ENCODE peak calls at places on chromosomes 16 and 17, in four cellular contexts. D is H9, O is H1, W is IMR-90. S is an unnamed sample.

GRCh38 chr17:51439395-51440229 is 179.3 kb downstream of the UTP18 start:
- DNase-seq in D (no peak), O (no peak), W (no peak), S (peak; percentile 45)

GRCh38 chr17:29190808-29191207 is 10.6 kb upstream of the MYO18A start:
- DNase-seq in D (no peak), O (no peak), W (no peak), S (no peak)

GRCh38 chr17:81558941-81559806 is 7.0 kb upstream of the FAAP100 start:
- DNase-seq in D (peak; percentile 73), O (no peak), W (no peak), S (peak; percentile 48)

GRCh38 chr17:17725853-17726720 is 44.8 kb downstream of the RAI1 start:
- DNase-seq in D (no peak), O (no peak), W (no peak), S (peak; percentile 26)

GRCh38 chr16:20866161-20866772 is 33.9 kb downstream of the DCUN1D3 start:
- DNase-seq in D (peak; percentile 41), O (no peak), W (peak; percentile 87), S (peak; percentile 78)

GRCh38 chr17:79111097-79111496 is 36.5 kb downstream of the ENGASE start:
- DNase-seq in D (no peak), O (no peak), W (no peak), S (no peak)

GRCh38 chr16:6343157-6343556 is 989.5 kb upstream of the RBFOX1 start:
- DNase-seq in D (no peak), O (no peak), W (no peak), S (no peak)

GRCh38 chr17:63041722-63042121 is 75.7 kb downstream of the TANC2 start:
- DNase-seq in D (no peak), O (no peak), W (no peak), S (no peak)

GRCh38 chr17:37824534-37825485 is 80.0 kb upstream of the HNF1B start:
- DNase-seq in D (peak; percentile 84), O (peak; percentile 43), W (peak; percentile 90), S (peak; percentile 93)

GRCh38 chr17:71970312-71970711 is 150.5 kb upstream of the SOX9 start:
- DNase-seq in D (no peak), O (no peak), W (peak; percentile 64), S (peak; percentile 30)

GRCh38 chr17:53527473-53527872 is 295.3 kb upstream of the KIF2B start:
- DNase-seq in D (no peak), O (no peak), W (no peak), S (peak; percentile 1)

GRCh38 chr17:28712037-28712704 is 483 bp upstream of the PROCA1 start:
- DNase-seq in D (peak; percentile 87), O (no peak), W (no peak), S (peak; percentile 81)

GRCh38 chr16:48611329-48612137 is 1.6 kb upstream of the N4BP1 start:
- DNase-seq in D (peak; percentile 71), O (no peak), W (no peak), S (peak; percentile 89)

GRCh38 chr16:65446441-65446840 is 324.6 kb upstream of the CDH11 start:
- DNase-seq in D (no peak), O (no peak), W (no peak), S (no peak)

GRCh38 chr16:27779719-27780161 is 229.8 kb downstream of the KATNIP start:
- DNase-seq in D (peak; percentile 80), O (peak; percentile 41), W (peak; percentile 46), S (peak; percentile 74)

GRCh38 chr17:2195729-2196128 is 107.9 kb downstream of the SMG6 start:
- DNase-seq in D (no peak), O (no peak), W (no peak), S (no peak)

GRCh38 chr17:73226556-73227172 is 33.8 kb downstream of the COG1 start:
- DNase-seq in D (no peak), O (no peak), W (peak; percentile 45), S (peak; percentile 71)

GRCh38 chr17:76556759-76557367 is 17.0 kb downstream of the PRCD start:
- DNase-seq in D (peak; percentile 35), O (no peak), W (peak; percentile 49), S (peak; percentile 51)

DNA sequence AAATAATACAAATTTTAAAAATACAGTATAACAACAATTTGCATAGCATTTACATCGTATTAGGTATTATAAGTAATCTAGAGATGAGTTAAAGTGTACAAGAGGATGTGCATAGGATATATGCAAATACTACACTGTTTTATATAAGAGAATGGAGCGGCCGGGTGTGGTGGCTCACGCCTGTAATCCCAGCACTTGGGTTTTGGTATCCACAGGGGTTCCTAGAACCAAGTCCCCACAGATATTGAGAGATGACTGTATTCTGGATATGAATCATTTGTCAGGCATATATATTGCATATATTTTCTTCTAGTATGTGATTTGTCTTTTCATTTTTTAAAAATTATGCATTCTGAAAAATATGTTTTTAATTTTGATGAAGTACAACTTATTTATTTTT is 77.5 kb upstream of the MSI2 start:
- DNase-seq in D (no peak), O (no peak), W (no peak), S (no peak)
- H2BK5ac ChIP-seq in D (no peak overlapping the region), O (no peak overlapping the region), W (no peak overlapping the region), S (no peak overlapping the region)

DNA sequence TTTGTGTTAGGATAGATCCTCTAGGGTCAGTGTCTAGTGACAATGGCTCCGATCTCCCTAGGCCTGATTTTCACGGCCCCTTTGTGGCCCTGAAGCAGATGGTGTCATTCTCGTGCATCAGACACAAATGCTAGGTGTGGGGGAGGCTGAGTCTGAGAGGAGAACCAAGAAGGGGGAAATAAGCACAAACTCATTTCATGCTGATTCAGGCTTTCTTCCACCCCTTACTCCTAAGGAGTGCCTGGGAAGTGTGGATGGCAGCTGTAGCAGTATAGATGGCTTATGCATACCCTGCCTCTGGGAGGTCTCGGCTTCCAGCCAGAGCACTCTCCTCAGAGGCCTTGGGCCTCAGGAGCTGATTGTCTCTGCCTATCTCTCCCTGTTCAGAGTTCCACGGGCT is 1.8 kb upstream of the WNK4 start:
- DNase-seq in D (no peak), O (no peak), W (no peak), S (no peak)
- H4K5ac ChIP-seq in D (no peak overlapping the region), O (no peak overlapping the region), W (no peak overlapping the region), S (no peak overlapping the region)

GRCh38 chr16:89919535-89920406 is 1.1 kb downstream of the MC1R start:
- DNase-seq in D (peak; percentile 29), O (no peak), W (no peak), S (no peak)

GRCh38 chr16:89915303-89916232 is 3.1 kb upstream of the MC1R start:
- DNase-seq in D (no peak), O (no peak), W (no peak), S (no peak)

GRCh38 chr16:89918453-89919347 is at the start of gene MC1R:
- DNase-seq in D (peak; percentile 75), O (no peak), W (peak; percentile 21), S (peak; percentile 69)

GRCh38 chr16:89920723-89921122 is 2.1 kb downstream of the MC1R start:
- DNase-seq in D (peak; percentile 32), O (no peak), W (peak; percentile 47), S (no peak)

DNA sequence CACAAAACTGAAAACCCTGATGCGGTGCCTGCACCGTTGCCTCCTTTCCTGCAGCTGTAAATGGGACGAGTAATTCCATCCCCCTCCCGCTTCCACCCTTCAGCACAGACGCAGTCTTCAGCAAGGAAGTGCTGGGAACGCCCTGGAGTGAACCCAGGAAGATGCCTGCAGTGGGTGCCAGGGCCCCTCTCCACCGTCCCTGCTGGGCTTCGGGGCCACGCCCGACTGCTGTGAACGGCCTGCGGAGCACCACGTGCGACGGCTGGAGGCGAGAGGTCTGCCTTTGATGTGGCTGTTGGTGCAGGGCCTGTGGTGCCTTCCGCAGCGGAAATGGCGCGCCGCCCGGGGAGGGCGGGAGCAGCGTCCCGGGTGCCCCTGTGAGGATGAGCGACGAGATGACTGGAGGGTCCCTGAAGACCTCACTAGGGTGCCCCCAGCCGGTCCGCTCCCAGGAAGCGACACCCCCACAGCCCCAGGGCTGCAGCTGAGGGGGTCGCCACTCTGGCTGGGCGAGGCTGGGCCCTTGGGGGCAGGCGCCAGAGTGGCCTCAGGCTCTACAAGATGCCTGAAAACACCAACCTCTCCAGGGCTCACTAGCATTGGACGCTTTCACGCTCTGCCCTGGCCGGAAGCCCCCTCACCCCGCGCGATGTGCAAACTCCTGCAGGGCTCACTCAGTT is 749 bp upstream of the MC1R start:
- DNase-seq in D (peak; percentile 77), O (no peak), W (peak; percentile 73), S (peak; percentile 79)
- H2BK5ac ChIP-seq in D (no peak overlapping the region), O (peak overlapping the region; percentile 4), W (peak overlapping the region; percentile 92), S (peak overlapping the region; percentile 31)

GRCh38 chr17:54745239-54745638 is 155.4 kb upstream of the TOM1L1 start:
- DNase-seq in D (no peak), O (no peak), W (no peak), S (no peak)
- H4K5ac ChIP-seq in D (no peak overlapping the region), O (no peak overlapping the region), W (no peak overlapping the region), S (no peak overlapping the region)

GRCh38 chr16:1432388-1433262 is 1.7 kb downstream of the PERCC1 start:
- DNase-seq in D (no peak), O (no peak), W (no peak), S (no peak)

GRCh38 chr16:1433263-1433560 is 2.3 kb downstream of the PERCC1 start:
- DNase-seq in D (no peak), O (no peak), W (no peak), S (no peak)

GRCh38 chr16:1430214-1430758 is 592 bp upstream of the PERCC1 start:
- DNase-seq in D (no peak), O (no peak), W (no peak), S (no peak)

GRCh38 chr16:1430759-1431496 is at the start of gene PERCC1:
- DNase-seq in D (no peak), O (no peak), W (no peak), S (no peak)

DNA sequence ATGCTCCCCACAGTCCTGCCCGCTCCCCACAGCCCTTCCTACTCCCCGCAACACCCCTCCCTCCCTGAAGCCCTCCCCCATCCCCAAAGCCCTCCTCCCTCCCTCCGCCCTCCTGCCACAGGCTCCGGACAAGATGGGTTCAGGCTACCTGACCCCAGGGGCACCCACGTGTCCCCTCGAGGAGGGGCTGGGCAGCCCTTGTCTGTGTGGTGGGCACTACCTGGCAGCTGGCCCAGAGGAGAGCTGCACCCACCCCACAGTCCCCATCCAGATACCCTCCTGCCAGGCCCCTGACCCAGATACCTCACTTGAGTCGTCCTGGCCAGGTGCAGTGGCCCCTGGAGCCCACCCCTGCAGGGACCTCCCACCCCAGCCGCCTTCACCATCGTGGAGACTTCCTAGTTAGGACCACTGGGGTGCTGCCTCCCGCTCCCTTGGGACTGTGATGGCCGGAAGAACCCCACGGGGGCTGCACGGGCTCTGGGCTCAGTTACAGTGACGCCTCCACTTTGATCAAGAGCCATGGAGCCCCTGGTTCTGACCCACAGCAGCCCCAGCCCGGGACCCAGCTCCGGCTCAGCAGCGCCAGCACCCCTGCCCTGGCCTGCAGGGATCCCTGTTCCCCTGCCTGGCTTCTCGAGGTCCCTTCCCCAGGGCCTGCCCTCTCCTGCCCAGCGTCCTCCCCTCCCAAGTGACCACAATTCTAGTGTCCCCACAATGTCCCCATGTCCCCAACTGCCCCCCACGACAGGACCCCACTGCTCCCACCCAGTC is 806 bp downstream of the PERCC1 start:
- DNase-seq in D (no peak), O (no peak), W (no peak), S (no peak)
- H2BK5ac ChIP-seq in D (no peak overlapping the region), O (no peak overlapping the region), W (no peak overlapping the region), S (no peak overlapping the region)

GRCh38 chr17:15311996-15312395 is 29.4 kb downstream of the TEKT3 start:
- DNase-seq in D (no peak), O (no peak), W (no peak), S (no peak)
- H4K5ac ChIP-seq in D (no peak overlapping the region), O (no peak overlapping the region), W (no peak overlapping the region), S (no peak overlapping the region)

GRCh38 chr16:13453325-13453724 is 466.6 kb upstream of the ERCC4 start:
- DNase-seq in D (no peak), O (no peak), W (no peak), S (no peak)
- H2BK5ac ChIP-seq in D (no peak overlapping the region), O (no peak overlapping the region), W (no peak overlapping the region), S (no peak overlapping the region)